ENCODE peak calls at places on chromosomes 1 and 21, in four cellular contexts. One of them, this sample, is unnamed.
A peak's percentile ranks its signal among the peaks of the same experiment; 100 is the strongest.

GRCh38 chr1:234933475-234933874 is 195.2 kb downstream of the TOMM20 start:
- DNase-seq in HepG2: no peak
- DNase-seq in GM12878: peak; percentile 85
- DNase-seq in K562: no peak
- DNase-seq in this sample: no peak

GRCh38 chr1:64251971-64252370 is 48.5 kb downstream of the UBE2U start:
- DNase-seq in GM12878: no peak
- DNase-seq in HepG2: no peak
- DNase-seq in K562: no peak
- DNase-seq in this sample: no peak

GRCh38 chr1:5375437-5375836 is 616.8 kb downstream of the NPHP4 start:
- DNase-seq in GM12878: no peak
- DNase-seq in K562: no peak
- DNase-seq in HepG2: no peak
- DNase-seq in this sample: no peak

GRCh38 chr1:184627012-184627351 is 127.7 kb downstream of the EDEM3 start:
- DNase-seq in HepG2: no peak
- DNase-seq in K562: no peak
- DNase-seq in GM12878: no peak
- DNase-seq in this sample: no peak

GRCh38 chr21:17352937-17353655 is 159.7 kb upstream of the CXADR start:
- DNase-seq in HepG2: no peak
- DNase-seq in GM12878: no peak
- DNase-seq in K562: no peak
- DNase-seq in this sample: no peak

GRCh38 chr1:223628233-223628632 is 37.3 kb downstream of the CAPN8 start:
- DNase-seq in HepG2: peak; percentile 50
- DNase-seq in GM12878: no peak
- DNase-seq in K562: peak; percentile 88
- DNase-seq in this sample: peak; percentile 10

GRCh38 chr1:220810963-220811362 is 24.2 kb downstream of the MTARC1 start:
- DNase-seq in GM12878: no peak
- DNase-seq in K562: no peak
- DNase-seq in HepG2: no peak
- DNase-seq in this sample: no peak

GRCh38 chr1:234114648-234115307 is 210.3 kb downstream of the SLC35F3 start:
- DNase-seq in HepG2: peak; percentile 22
- DNase-seq in K562: peak; percentile 35
- DNase-seq in GM12878: peak; percentile 4
- DNase-seq in this sample: no peak

GRCh38 chr1:11525151-11525505 is 46.2 kb downstream of the DISP3 start:
- DNase-seq in K562: no peak
- DNase-seq in GM12878: no peak
- DNase-seq in HepG2: no peak
- DNase-seq in this sample: no peak

GRCh38 chr1:14842361-14842760 is 243.9 kb downstream of the KAZN start:
- DNase-seq in K562: no peak
- DNase-seq in HepG2: no peak
- DNase-seq in GM12878: no peak
- DNase-seq in this sample: no peak

GRCh38 chr21:17270234-17270633 is 242.6 kb upstream of the CXADR start:
- DNase-seq in HepG2: peak; percentile 34
- DNase-seq in GM12878: no peak
- DNase-seq in K562: no peak
- DNase-seq in this sample: no peak

GRCh38 chr1:76146184-76146583 is 71.6 kb downstream of the ST6GALNAC3 start:
- DNase-seq in K562: no peak
- DNase-seq in HepG2: no peak
- DNase-seq in GM12878: no peak
- DNase-seq in this sample: no peak

GRCh38 chr1:76144233-76144632 is 69.7 kb downstream of the ST6GALNAC3 start:
- DNase-seq in HepG2: no peak
- DNase-seq in GM12878: no peak
- DNase-seq in K562: no peak
- DNase-seq in this sample: no peak

GRCh38 chr1:76147917-76148316 is 73.4 kb downstream of the ST6GALNAC3 start:
- DNase-seq in HepG2: no peak
- DNase-seq in K562: no peak
- DNase-seq in GM12878: no peak
- DNase-seq in this sample: no peak

GRCh38 chr1:76145332-76145731 is 70.8 kb downstream of the ST6GALNAC3 start:
- DNase-seq in GM12878: no peak
- DNase-seq in HepG2: no peak
- DNase-seq in K562: no peak
- DNase-seq in this sample: no peak

DNA sequence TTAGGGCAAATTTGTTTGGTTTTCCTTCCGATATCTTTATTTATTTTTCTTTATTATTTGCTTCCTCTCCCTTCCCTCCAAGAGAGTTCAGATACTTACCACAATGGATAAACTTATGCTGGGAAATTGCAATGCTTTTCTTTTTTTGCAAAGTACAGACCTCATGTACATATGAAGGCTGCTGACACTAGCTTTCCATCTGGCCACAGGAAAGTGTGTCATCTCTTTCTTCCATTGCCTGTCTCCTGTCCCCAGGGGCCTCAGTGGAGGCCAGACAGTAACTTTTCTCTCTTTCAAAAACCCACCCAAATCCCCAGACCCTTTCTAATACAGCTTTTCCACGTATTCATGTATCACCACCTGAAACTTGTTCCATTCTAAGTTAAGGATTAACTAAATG is 73.9 kb downstream of the ST6GALNAC3 start:
- DNase-seq in GM12878: no peak
- DNase-seq in HepG2: no peak
- DNase-seq in K562: no peak
- DNase-seq in this sample: no peak
- TF ChIP-seq HDAC2 in GM12878: no peak
- TF ChIP-seq HDAC2 in HepG2: no peak
- TF ChIP-seq HDAC2 in K562: no peak
- TF ChIP-seq HDAC2 in this sample: no peak

GRCh38 chr1:109757936-109758786 is 5.6 kb downstream of the EPS8L3 start:
- DNase-seq in GM12878: no peak
- DNase-seq in HepG2: no peak
- DNase-seq in K562: no peak
- DNase-seq in this sample: peak; percentile 26
- TF ChIP-seq GABPA in GM12878: no peak
- TF ChIP-seq GABPA in HepG2: no peak
- TF ChIP-seq GABPA in K562: no peak
- TF ChIP-seq GABPA in this sample: no peak

GRCh38 chr1:185716095-185716494 is 18.1 kb upstream of the HMCN1 start:
- DNase-seq in K562: no peak
- DNase-seq in HepG2: no peak
- DNase-seq in GM12878: no peak
- DNase-seq in this sample: no peak

GRCh38 chr1:185719021-185719420 is 15.2 kb upstream of the HMCN1 start:
- DNase-seq in HepG2: no peak
- DNase-seq in K562: no peak
- DNase-seq in GM12878: no peak
- DNase-seq in this sample: no peak

GRCh38 chr1:185721553-185721952 is 12.6 kb upstream of the HMCN1 start:
- DNase-seq in K562: no peak
- DNase-seq in GM12878: no peak
- DNase-seq in HepG2: no peak
- DNase-seq in this sample: no peak

DNA sequence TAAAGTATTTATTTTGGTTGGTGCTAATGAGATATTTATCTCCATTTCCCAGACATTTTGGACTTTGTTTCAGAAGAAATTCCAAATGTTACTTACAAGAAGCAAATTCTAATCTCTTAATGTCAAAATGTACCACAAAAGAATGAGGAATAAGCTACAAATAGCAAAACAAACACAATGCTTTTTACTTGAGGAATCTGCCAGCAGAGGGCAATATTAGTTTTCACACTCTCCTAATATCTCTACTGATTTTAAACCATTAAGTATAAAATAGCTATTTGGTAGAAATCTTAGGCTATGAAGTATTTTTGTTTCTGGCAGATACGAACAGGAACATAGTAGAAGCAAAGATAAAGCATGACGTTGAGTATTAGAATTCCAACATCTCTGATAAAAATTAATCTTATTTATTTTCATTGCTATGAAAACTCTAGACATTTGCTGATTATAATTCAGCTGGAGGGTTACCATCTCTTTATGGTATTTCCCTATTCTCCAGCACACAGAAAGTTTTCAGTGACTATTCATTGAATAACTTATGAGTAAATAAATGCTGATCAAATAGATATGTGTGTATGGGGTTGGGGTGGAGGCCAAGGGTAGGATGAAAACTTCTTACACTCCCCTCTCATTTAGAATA is 13.4 kb upstream of the HMCN1 start:
- DNase-seq in HepG2: peak; percentile 17
- DNase-seq in GM12878: no peak
- DNase-seq in K562: no peak
- DNase-seq in this sample: no peak
- TF ChIP-seq BRCA1 in HepG2: no peak
- TF ChIP-seq BRCA1 in GM12878: no peak
- TF ChIP-seq BRCA1 in K562: no peak
- TF ChIP-seq BRCA1 in this sample: no peak

GRCh38 chr1:1435094-1435903 is at the start of gene VWA1:
- DNase-seq in GM12878: no peak
- DNase-seq in HepG2: no peak
- DNase-seq in K562: peak; percentile 98
- DNase-seq in this sample: no peak
- TF ChIP-seq HDAC2 in GM12878: no peak
- TF ChIP-seq HDAC2 in HepG2: no peak
- TF ChIP-seq HDAC2 in K562: peak; percentile 24
- TF ChIP-seq HDAC2 in this sample: no peak

GRCh38 chr1:31324093-31324492 is 27.3 kb downstream of the ZCCHC17 start:
- DNase-seq in GM12878: no peak
- DNase-seq in HepG2: no peak
- DNase-seq in K562: no peak
- DNase-seq in this sample: no peak

GRCh38 chr1:31326461-31326860 is 29.6 kb downstream of the ZCCHC17 start:
- DNase-seq in HepG2: no peak
- DNase-seq in K562: no peak
- DNase-seq in GM12878: no peak
- DNase-seq in this sample: no peak

GRCh38 chr1:31324992-31325391 is 28.2 kb downstream of the ZCCHC17 start:
- DNase-seq in K562: no peak
- DNase-seq in HepG2: no peak
- DNase-seq in GM12878: no peak
- DNase-seq in this sample: no peak

GRCh38 chr1:31327381-31327780 is 30.5 kb downstream of the ZCCHC17 start:
- DNase-seq in GM12878: no peak
- DNase-seq in K562: no peak
- DNase-seq in HepG2: no peak
- DNase-seq in this sample: no peak
- TF ChIP-seq GABPA in GM12878: no peak
- TF ChIP-seq GABPA in K562: no peak
- TF ChIP-seq GABPA in HepG2: no peak
- TF ChIP-seq GABPA in this sample: no peak

GRCh38 chr1:39652105-39652504 is 12.7 kb upstream of the HEYL start:
- DNase-seq in K562: no peak
- DNase-seq in HepG2: no peak
- DNase-seq in GM12878: no peak
- DNase-seq in this sample: no peak

GRCh38 chr1:39653546-39654031 is 14.1 kb upstream of the HEYL start:
- DNase-seq in GM12878: peak; percentile 23
- DNase-seq in K562: peak; percentile 75
- DNase-seq in HepG2: peak; percentile 44
- DNase-seq in this sample: peak; percentile 41

GRCh38 chr1:39650431-39650830 is 11.0 kb upstream of the HEYL start:
- DNase-seq in GM12878: no peak
- DNase-seq in HepG2: no peak
- DNase-seq in K562: no peak
- DNase-seq in this sample: no peak

GRCh38 chr1:39654291-39654690 is 14.8 kb upstream of the HEYL start:
- DNase-seq in HepG2: no peak
- DNase-seq in GM12878: no peak
- DNase-seq in K562: no peak
- DNase-seq in this sample: no peak

DNA sequence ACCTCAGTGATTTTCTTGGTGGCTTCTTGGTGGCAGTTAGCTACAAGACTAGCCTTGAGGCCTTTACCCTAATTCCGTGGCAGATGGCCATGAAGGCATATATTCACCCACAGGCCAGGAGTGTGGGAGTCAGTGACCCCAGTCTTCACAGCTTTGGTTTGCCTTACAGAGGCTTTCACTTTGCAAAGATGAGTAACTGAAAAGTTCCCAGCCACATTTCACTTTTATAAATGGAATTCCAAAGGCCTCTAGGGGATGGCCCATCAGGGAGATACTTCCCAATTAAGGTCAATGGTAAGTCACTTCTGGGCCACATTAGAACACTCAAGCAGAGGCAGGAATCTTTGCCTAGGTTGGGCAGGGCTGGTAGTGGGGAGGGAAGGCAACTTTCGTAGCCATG is 13.1 kb upstream of the HEYL start:
- DNase-seq in GM12878: no peak
- DNase-seq in K562: no peak
- DNase-seq in HepG2: no peak
- DNase-seq in this sample: no peak
- TF ChIP-seq BRCA1 in GM12878: no peak
- TF ChIP-seq BRCA1 in K562: no peak
- TF ChIP-seq BRCA1 in HepG2: no peak
- TF ChIP-seq BRCA1 in this sample: no peak